ENCODE peak calls at places on chromosomes 7 and 10, in ten cellular contexts. S is lung microvascular endothelial cell; H is AG08396; W is activated naive CD8-positive, alpha-beta T cell treated with anti-CD3 and anti-CD28 coated beads for 36 hours; I is NCI-H2029 treated with DMSO at 0.1 percent for 48 hours; F is left ventricle myocardium superior; B is glutamatergic neuron; N is Kasumi-1; L is astrocyte of the spinal cord; T is NCI-H748 treated with DMSO at 0.1 percent for 48 hours. A is an unnamed sample.

GRCh38 chr7:89182116-89182515 is 386.6 kb upstream of the TEX47 start:
- DNase-seq in S (no peak), H (no peak), W (no peak), I (no peak), F (no peak), B (no peak), N (no peak), L (no peak), T (no peak), A (no peak)

GRCh38 chr7:55325371-55325792 is 39.8 kb upstream of the LANCL2 start:
- DNase-seq in S (no peak), H (peak; percentile 90), W (no peak), I (peak; percentile 19), F (peak; percentile 79), B (no peak), N (no peak), L (peak; percentile 91), T (no peak), A (peak; percentile 95)

GRCh38 chr10:80177781-80178636 is 27.3 kb downstream of the ANXA11 start:
- DNase-seq in S (no peak), H (peak; percentile 43), W (no peak), I (no peak), F (no peak), B (no peak), N (no peak), L (no peak), T (no peak), A (no peak)

GRCh38 chr7:2632717-2633537 is 1.1 kb downstream of the TTYH3 start:
- DNase-seq in S (peak; percentile 81), H (peak; percentile 58), W (peak; percentile 67), I (no peak), F (peak; percentile 79), B (peak; percentile 41), N (peak; percentile 30), L (peak; percentile 85), T (peak; percentile 60), A (peak; percentile 88)

GRCh38 chr7:25216837-25217236 is 11.4 kb downstream of the NPVF start:
- DNase-seq in S (peak; percentile 70), H (no peak), W (no peak), I (peak; percentile 25), F (no peak), B (no peak), N (peak; percentile 85), L (peak; percentile 35), T (peak; percentile 33), A (no peak)

GRCh38 chr7:36019966-36020365 is 133.1 kb upstream of the EEPD1 start:
- DNase-seq in S (no peak), H (no peak), W (no peak), I (no peak), F (no peak), B (no peak), N (no peak), L (no peak), T (no peak), A (no peak)

GRCh38 chr10:125144693-125145623 is 15.4 kb downstream of the CTBP2 start:
- DNase-seq in S (peak; percentile 56), H (peak; percentile 70), W (no peak), I (no peak), F (no peak), B (no peak), N (peak; percentile 79), L (no peak), T (no peak), A (peak; percentile 64)

GRCh38 chr10:59885430-59886134 is 20.8 kb downstream of the CCDC6 start:
- DNase-seq in S (no peak), H (no peak), W (no peak), I (no peak), F (no peak), B (no peak), N (peak; percentile 97), L (no peak), T (no peak), A (no peak)

GRCh38 chr10:110141747-110142625 is 65.4 kb upstream of the MXI1 start:
- DNase-seq in S (peak; percentile 14), H (no peak), W (no peak), I (no peak), F (peak; percentile 81), B (no peak), N (peak; percentile 100), L (no peak), T (no peak), A (no peak)

GRCh38 chr7:42198296-42198695 is 38.7 kb downstream of the GLI3 start:
- DNase-seq in S (no peak), H (no peak), W (no peak), I (no peak), F (no peak), B (no peak), N (no peak), L (peak; percentile 5), T (no peak), A (no peak)

GRCh38 chr7:151168022-151168786 is 710 bp upstream of the GBX1 start:
- DNase-seq in S (peak; percentile 39), H (peak; percentile 52), W (peak; percentile 77), I (no peak), F (peak; percentile 66), B (peak; percentile 59), N (peak; percentile 37), L (no peak), T (peak; percentile 29), A (peak; percentile 23)

GRCh38 chr10:3516191-3516590 is 268.8 kb downstream of the KLF6 start:
- DNase-seq in S (no peak), H (no peak), W (no peak), I (no peak), F (no peak), B (no peak), N (no peak), L (no peak), T (no peak), A (no peak)